ENCODE peak calls at places on chromosomes 6 and 20, in eight cellular contexts. One of them, this sample, is unnamed.

GRCh38 chr20:20366551-20366895 is 1.4 kb upstream of the INSM1 start:
- DNase-seq in heart left ventricle: no peak
- DNase-seq in left ventricle myocardium inferior: no peak
- DNase-seq in H9: no peak
- DNase-seq in right cardiac atrium: no peak
- DNase-seq in heart right ventricle: no peak
- DNase-seq in CD8-positive, alpha-beta memory T cell: no peak
- DNase-seq in stomach: no peak
- DNase-seq in this sample: no peak

GRCh38 chr6:95318137-95318536 is 259.2 kb upstream of the MANEA start:
- DNase-seq in stomach: no peak
- DNase-seq in right cardiac atrium: no peak
- DNase-seq in CD8-positive, alpha-beta memory T cell: no peak
- DNase-seq in heart left ventricle: no peak
- DNase-seq in heart right ventricle: no peak
- DNase-seq in left ventricle myocardium inferior: no peak
- DNase-seq in H9: no peak
- DNase-seq in this sample: no peak

GRCh38 chr20:10466855-10467254 is 31.8 kb downstream of the SLX4IP start:
- DNase-seq in left ventricle myocardium inferior: no peak
- DNase-seq in heart left ventricle: no peak
- DNase-seq in right cardiac atrium: no peak
- DNase-seq in stomach: no peak
- DNase-seq in H9: no peak
- DNase-seq in CD8-positive, alpha-beta memory T cell: no peak
- DNase-seq in heart right ventricle: no peak
- DNase-seq in this sample: no peak

GRCh38 chr20:32965581-32966373 is 38.5 kb downstream of the SUN5 start:
- DNase-seq in H9: no peak
- DNase-seq in heart right ventricle: no peak
- DNase-seq in CD8-positive, alpha-beta memory T cell: peak; percentile 70
- DNase-seq in heart left ventricle: no peak
- DNase-seq in right cardiac atrium: no peak
- DNase-seq in stomach: peak; percentile 22
- DNase-seq in left ventricle myocardium inferior: no peak
- DNase-seq in this sample: peak; percentile 76

GRCh38 chr20:58322083-58322482 is 12.6 kb downstream of the RAB22A start:
- DNase-seq in CD8-positive, alpha-beta memory T cell: no peak
- DNase-seq in heart right ventricle: no peak
- DNase-seq in right cardiac atrium: no peak
- DNase-seq in stomach: no peak
- DNase-seq in left ventricle myocardium inferior: no peak
- DNase-seq in H9: no peak
- DNase-seq in heart left ventricle: no peak
- DNase-seq in this sample: no peak

GRCh38 chr6:21898107-21898796 is 304.7 kb downstream of the SOX4 start:
- DNase-seq in left ventricle myocardium inferior: no peak
- DNase-seq in heart right ventricle: no peak
- DNase-seq in heart left ventricle: no peak
- DNase-seq in right cardiac atrium: no peak
- DNase-seq in stomach: no peak
- DNase-seq in CD8-positive, alpha-beta memory T cell: no peak
- DNase-seq in H9: no peak
- DNase-seq in this sample: no peak

GRCh38 chr6:7468382-7469081 is 72.9 kb upstream of the DSP start:
- DNase-seq in heart left ventricle: peak; percentile 63
- DNase-seq in H9: no peak
- DNase-seq in stomach: no peak
- DNase-seq in CD8-positive, alpha-beta memory T cell: no peak
- DNase-seq in heart right ventricle: peak; percentile 67
- DNase-seq in left ventricle myocardium inferior: peak; percentile 53
- DNase-seq in right cardiac atrium: peak; percentile 85
- DNase-seq in this sample: no peak

GRCh38 chr20:2470051-2470431 is 548 bp downstream of the SNRPB start:
- DNase-seq in heart right ventricle: peak; percentile 40
- DNase-seq in heart left ventricle: peak; percentile 42
- DNase-seq in CD8-positive, alpha-beta memory T cell: peak; percentile 82
- DNase-seq in left ventricle myocardium inferior: no peak
- DNase-seq in H9: no peak
- DNase-seq in stomach: no peak
- DNase-seq in right cardiac atrium: peak; percentile 57
- DNase-seq in this sample: no peak

GRCh38 chr6:106064103-106064502 is 22.0 kb upstream of the PRDM1 start:
- DNase-seq in heart right ventricle: peak; percentile 23
- DNase-seq in heart left ventricle: peak; percentile 23
- DNase-seq in stomach: no peak
- DNase-seq in CD8-positive, alpha-beta memory T cell: no peak
- DNase-seq in left ventricle myocardium inferior: peak; percentile 26
- DNase-seq in H9: no peak
- DNase-seq in right cardiac atrium: peak; percentile 42
- DNase-seq in this sample: no peak

DNA sequence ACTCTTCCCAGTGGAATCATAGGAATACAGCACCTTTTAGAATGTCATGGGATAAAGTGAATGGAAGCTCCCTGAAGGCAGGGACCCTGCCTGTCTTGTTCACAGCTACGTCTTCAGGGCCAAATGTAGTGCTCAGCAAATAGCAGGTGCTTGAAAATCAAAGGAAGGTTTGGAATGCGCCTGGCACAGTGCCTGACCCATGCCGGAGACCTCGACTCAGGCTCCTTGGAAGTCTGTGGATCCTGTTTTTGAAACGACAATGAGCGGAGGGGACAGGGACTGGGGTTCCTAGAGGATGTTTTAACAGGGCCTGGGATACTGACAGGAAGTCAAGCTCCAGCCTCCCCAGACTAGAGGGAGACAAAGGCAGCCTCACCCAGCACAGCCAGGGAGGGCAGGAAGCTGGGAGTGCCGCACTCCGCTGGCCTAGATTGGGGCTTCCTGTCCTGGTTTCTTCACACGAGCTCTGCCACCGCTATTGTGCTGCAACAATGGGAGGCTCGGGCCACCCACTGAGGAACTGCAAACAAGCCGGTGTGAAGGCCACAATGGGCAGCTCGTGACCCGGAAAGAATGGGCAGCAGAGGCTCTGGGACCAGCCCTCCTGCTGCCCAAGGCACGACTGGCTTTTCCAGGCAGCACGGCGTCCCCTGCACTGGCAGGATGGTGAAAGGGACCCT is 76.7 kb downstream of the PREX1 start:
- DNase-seq in stomach: peak; percentile 51
- DNase-seq in right cardiac atrium: peak; percentile 87
- DNase-seq in H9: peak; percentile 94
- DNase-seq in left ventricle myocardium inferior: peak; percentile 71
- DNase-seq in CD8-positive, alpha-beta memory T cell: peak; percentile 70
- DNase-seq in heart left ventricle: peak; percentile 77
- DNase-seq in heart right ventricle: peak; percentile 73
- DNase-seq in this sample: peak; percentile 92
- H3K4me1 ChIP-seq in stomach: peaks cover 7% of the 10 kb centered on the region
- H3K4me1 ChIP-seq in right cardiac atrium: peaks cover 3% of the 10 kb centered on the region
- H3K4me1 ChIP-seq in H9: peaks cover 13% of the 10 kb centered on the region
- H3K4me1 ChIP-seq in left ventricle myocardium inferior: peaks cover 36% of the 10 kb centered on the region
- H3K4me1 ChIP-seq in CD8-positive, alpha-beta memory T cell: peaks cover 65% of the 10 kb centered on the region
- H3K4me1 ChIP-seq in heart left ventricle: peaks cover 24% of the 10 kb centered on the region
- H3K4me1 ChIP-seq in heart right ventricle: no peaks in the 10 kb centered on the region
- H3K4me1 ChIP-seq in this sample: peaks cover 70% of the 10 kb centered on the region

GRCh38 chr6:74606488-74607135 is 599.2 kb downstream of the COL12A1 start:
- DNase-seq in heart left ventricle: no peak
- DNase-seq in right cardiac atrium: peak; percentile 22
- DNase-seq in H9: no peak
- DNase-seq in stomach: no peak
- DNase-seq in CD8-positive, alpha-beta memory T cell: no peak
- DNase-seq in left ventricle myocardium inferior: no peak
- DNase-seq in heart right ventricle: no peak
- DNase-seq in this sample: no peak

GRCh38 chr6:74609857-74610256 is 596.0 kb downstream of the COL12A1 start:
- DNase-seq in CD8-positive, alpha-beta memory T cell: no peak
- DNase-seq in heart left ventricle: no peak
- DNase-seq in right cardiac atrium: no peak
- DNase-seq in H9: no peak
- DNase-seq in heart right ventricle: no peak
- DNase-seq in stomach: no peak
- DNase-seq in left ventricle myocardium inferior: no peak
- DNase-seq in this sample: no peak

GRCh38 chr6:74607934-74608333 is 597.9 kb downstream of the COL12A1 start:
- DNase-seq in right cardiac atrium: no peak
- DNase-seq in H9: no peak
- DNase-seq in CD8-positive, alpha-beta memory T cell: no peak
- DNase-seq in heart right ventricle: no peak
- DNase-seq in stomach: no peak
- DNase-seq in heart left ventricle: no peak
- DNase-seq in left ventricle myocardium inferior: no peak
- DNase-seq in this sample: no peak

GRCh38 chr6:74605942-74606341 is 599.9 kb downstream of the COL12A1 start:
- DNase-seq in stomach: no peak
- DNase-seq in H9: no peak
- DNase-seq in CD8-positive, alpha-beta memory T cell: no peak
- DNase-seq in left ventricle myocardium inferior: no peak
- DNase-seq in heart left ventricle: no peak
- DNase-seq in heart right ventricle: no peak
- DNase-seq in right cardiac atrium: no peak
- DNase-seq in this sample: no peak

GRCh38 chr6:74607468-74607867 is 598.4 kb downstream of the COL12A1 start:
- DNase-seq in right cardiac atrium: no peak
- DNase-seq in heart right ventricle: no peak
- DNase-seq in CD8-positive, alpha-beta memory T cell: no peak
- DNase-seq in H9: no peak
- DNase-seq in left ventricle myocardium inferior: no peak
- DNase-seq in stomach: no peak
- DNase-seq in heart left ventricle: no peak
- DNase-seq in this sample: no peak
- H3K4me1 ChIP-seq in right cardiac atrium: no peaks in the 10 kb centered on the region
- H3K4me1 ChIP-seq in heart right ventricle: no peaks in the 10 kb centered on the region
- H3K4me1 ChIP-seq in CD8-positive, alpha-beta memory T cell: no peaks in the 10 kb centered on the region
- H3K4me1 ChIP-seq in H9: no peaks in the 10 kb centered on the region
- H3K4me1 ChIP-seq in left ventricle myocardium inferior: no peaks in the 10 kb centered on the region
- H3K4me1 ChIP-seq in stomach: no peaks in the 10 kb centered on the region
- H3K4me1 ChIP-seq in heart left ventricle: peaks cover 5% of the 10 kb centered on the region
- H3K4me1 ChIP-seq in this sample: no peaks in the 10 kb centered on the region

GRCh38 chr20:31573555-31574295 is 31.4 kb upstream of the ID1 start:
- DNase-seq in H9: no peak
- DNase-seq in stomach: no peak
- DNase-seq in right cardiac atrium: no peak
- DNase-seq in heart left ventricle: no peak
- DNase-seq in CD8-positive, alpha-beta memory T cell: no peak
- DNase-seq in left ventricle myocardium inferior: no peak
- DNase-seq in heart right ventricle: no peak
- DNase-seq in this sample: peak; percentile 77

GRCh38 chr20:31572701-31573554 is 32.2 kb upstream of the ID1 start:
- DNase-seq in H9: peak; percentile 98
- DNase-seq in right cardiac atrium: peak; percentile 97
- DNase-seq in CD8-positive, alpha-beta memory T cell: peak; percentile 89
- DNase-seq in left ventricle myocardium inferior: peak; percentile 92
- DNase-seq in stomach: peak; percentile 96
- DNase-seq in heart left ventricle: peak; percentile 96
- DNase-seq in heart right ventricle: peak; percentile 96
- DNase-seq in this sample: peak; percentile 98

GRCh38 chr20:31570021-31570463 is 35.0 kb upstream of the ID1 start:
- DNase-seq in H9: no peak
- DNase-seq in stomach: no peak
- DNase-seq in CD8-positive, alpha-beta memory T cell: no peak
- DNase-seq in right cardiac atrium: peak; percentile 60
- DNase-seq in heart left ventricle: no peak
- DNase-seq in heart right ventricle: no peak
- DNase-seq in left ventricle myocardium inferior: no peak
- DNase-seq in this sample: no peak

GRCh38 chr20:31570735-31571617 is 34.1 kb upstream of the ID1 start:
- DNase-seq in right cardiac atrium: peak; percentile 65
- DNase-seq in heart left ventricle: no peak
- DNase-seq in left ventricle myocardium inferior: no peak
- DNase-seq in H9: no peak
- DNase-seq in CD8-positive, alpha-beta memory T cell: no peak
- DNase-seq in heart right ventricle: no peak
- DNase-seq in stomach: no peak
- DNase-seq in this sample: peak; percentile 80

GRCh38 chr20:31572042-31572700 is 32.9 kb upstream of the ID1 start:
- DNase-seq in left ventricle myocardium inferior: peak; percentile 27
- DNase-seq in H9: no peak
- DNase-seq in heart left ventricle: no peak
- DNase-seq in CD8-positive, alpha-beta memory T cell: no peak
- DNase-seq in stomach: no peak
- DNase-seq in heart right ventricle: no peak
- DNase-seq in right cardiac atrium: peak; percentile 24
- DNase-seq in this sample: no peak
- H3K4me1 ChIP-seq in left ventricle myocardium inferior: peaks cover 58% of the 10 kb centered on the region
- H3K4me1 ChIP-seq in H9: no peaks in the 10 kb centered on the region
- H3K4me1 ChIP-seq in heart left ventricle: peaks cover 57% of the 10 kb centered on the region
- H3K4me1 ChIP-seq in CD8-positive, alpha-beta memory T cell: peaks cover 14% of the 10 kb centered on the region
- H3K4me1 ChIP-seq in stomach: peaks cover 43% of the 10 kb centered on the region
- H3K4me1 ChIP-seq in heart right ventricle: peaks cover 4% of the 10 kb centered on the region
- H3K4me1 ChIP-seq in right cardiac atrium: peaks cover 7% of the 10 kb centered on the region
- H3K4me1 ChIP-seq in this sample: peaks cover 53% of the 10 kb centered on the region

GRCh38 chr6:17865798-17866725 is 121.4 kb downstream of the KIF13A start:
- DNase-seq in heart right ventricle: peak; percentile 74
- DNase-seq in stomach: peak; percentile 39
- DNase-seq in CD8-positive, alpha-beta memory T cell: no peak
- DNase-seq in H9: no peak
- DNase-seq in right cardiac atrium: peak; percentile 86
- DNase-seq in heart left ventricle: peak; percentile 64
- DNase-seq in left ventricle myocardium inferior: peak; percentile 58
- DNase-seq in this sample: no peak

GRCh38 chr6:17865243-17865642 is 122.2 kb downstream of the KIF13A start:
- DNase-seq in stomach: no peak
- DNase-seq in heart right ventricle: no peak
- DNase-seq in CD8-positive, alpha-beta memory T cell: no peak
- DNase-seq in H9: no peak
- DNase-seq in left ventricle myocardium inferior: peak; percentile 18
- DNase-seq in heart left ventricle: no peak
- DNase-seq in right cardiac atrium: peak; percentile 57
- DNase-seq in this sample: no peak

GRCh38 chr6:17867880-17868279 is 119.6 kb downstream of the KIF13A start:
- DNase-seq in H9: no peak
- DNase-seq in right cardiac atrium: no peak
- DNase-seq in heart left ventricle: no peak
- DNase-seq in stomach: no peak
- DNase-seq in left ventricle myocardium inferior: no peak
- DNase-seq in CD8-positive, alpha-beta memory T cell: no peak
- DNase-seq in heart right ventricle: no peak
- DNase-seq in this sample: no peak

GRCh38 chr6:17869010-17869752 is 118.3 kb downstream of the KIF13A start:
- DNase-seq in heart right ventricle: no peak
- DNase-seq in left ventricle myocardium inferior: no peak
- DNase-seq in heart left ventricle: no peak
- DNase-seq in H9: no peak
- DNase-seq in right cardiac atrium: no peak
- DNase-seq in stomach: no peak
- DNase-seq in CD8-positive, alpha-beta memory T cell: no peak
- DNase-seq in this sample: no peak

DNA sequence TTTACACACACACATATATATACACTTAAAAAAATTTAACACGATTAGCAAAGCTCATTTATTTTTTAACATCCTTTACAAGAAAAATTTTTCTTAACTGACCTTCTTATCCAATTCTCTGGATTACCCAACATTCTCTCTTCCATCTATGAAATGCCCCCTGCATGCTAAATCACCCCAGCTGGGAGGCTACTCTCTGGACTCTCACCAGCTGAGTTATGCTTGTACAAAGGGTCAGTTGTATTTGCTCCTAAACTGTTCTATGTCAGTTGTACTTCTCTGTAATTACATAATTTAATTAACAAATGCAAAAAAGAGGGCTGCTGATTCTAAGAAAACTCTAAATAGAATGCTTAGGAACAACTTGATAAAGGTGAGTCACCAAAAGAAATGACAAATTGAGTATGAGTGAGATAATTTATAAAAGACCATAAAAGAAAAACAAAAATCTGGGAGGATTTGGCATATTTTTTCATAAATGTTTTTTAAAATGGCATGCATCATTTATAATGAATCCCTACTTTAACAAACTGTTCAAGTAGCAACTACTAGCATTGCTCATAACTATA is 120.5 kb downstream of the KIF13A start:
- DNase-seq in heart right ventricle: no peak
- DNase-seq in CD8-positive, alpha-beta memory T cell: no peak
- DNase-seq in left ventricle myocardium inferior: no peak
- DNase-seq in stomach: no peak
- DNase-seq in H9: no peak
- DNase-seq in right cardiac atrium: peak; percentile 32
- DNase-seq in heart left ventricle: no peak
- DNase-seq in this sample: no peak
- H3K4me1 ChIP-seq in heart right ventricle: peaks cover 14% of the 10 kb centered on the region
- H3K4me1 ChIP-seq in CD8-positive, alpha-beta memory T cell: no peaks in the 10 kb centered on the region
- H3K4me1 ChIP-seq in left ventricle myocardium inferior: peaks cover 90% of the 10 kb centered on the region
- H3K4me1 ChIP-seq in stomach: peaks cover 16% of the 10 kb centered on the region
- H3K4me1 ChIP-seq in H9: no peaks in the 10 kb centered on the region
- H3K4me1 ChIP-seq in right cardiac atrium: peaks cover 8% of the 10 kb centered on the region
- H3K4me1 ChIP-seq in heart left ventricle: peaks cover 75% of the 10 kb centered on the region
- H3K4me1 ChIP-seq in this sample: peaks cover 19% of the 10 kb centered on the region

This sample was measured in spleen.